ENCODE peak calls at places on chromosomes 16 and 17, in eight cellular contexts. J is endothelial cell of umbilical vein; G is A549; H is CD8-positive, alpha-beta memory T cell; A is keratinocyte; O is thoracic aorta; U is cardiac muscle cell; D is ascending aorta. Z is an unnamed sample.

GRCh38 chr17:58289869-58290268 is 9.1 kb upstream of the MPO start:
- DNase-seq in J (no peak), G (no peak), H (no peak), A (no peak), O (no peak), U (no peak), D (no peak), Z (no peak)

GRCh38 chr17:74442670-74443515 is 11.0 kb downstream of the GPRC5C start:
- DNase-seq in J (no peak), G (peak; percentile 66), H (no peak), A (no peak), O (peak; percentile 67), U (peak; percentile 68), D (peak; percentile 69), Z (no peak)

GRCh38 chr16:19162085-19162484 is 6.0 kb upstream of the SYT17 start:
- DNase-seq in J (no peak), G (peak; percentile 16), H (no peak), A (no peak), O (no peak), U (no peak), D (no peak), Z (no peak)

GRCh38 chr17:20920813-20921199 is 122.0 kb downstream of the USP22 start:
- DNase-seq in J (peak; percentile 14), G (peak; percentile 26), H (no peak), A (no peak), O (no peak), U (no peak), D (no peak), Z (peak; percentile 54)

GRCh38 chr16:27314161-27314723 is 468 bp downstream of the IL4R start:
- DNase-seq in J (peak; percentile 91), G (peak; percentile 68), H (peak; percentile 42), A (peak; percentile 71), O (peak; percentile 76), U (peak; percentile 31), D (peak; percentile 48), Z (peak; percentile 28)

GRCh38 chr17:51056813-51057510 is 63.7 kb downstream of the SPAG9 start:
- DNase-seq in J (peak; percentile 84), G (peak; percentile 71), H (peak; percentile 40), A (peak; percentile 42), O (no peak), U (peak; percentile 56), D (no peak), Z (peak; percentile 81)

GRCh38 chr17:49995055-49995738 is at the start of gene DLX3:
- DNase-seq in J (peak; percentile 45), G (peak; percentile 72), H (no peak), A (peak; percentile 65), O (peak; percentile 42), U (peak; percentile 90), D (peak; percentile 30), Z (peak; percentile 86)

GRCh38 chr17:8066841-8067775 is 20.4 kb downstream of the ALOX12B start:
- DNase-seq in J (no peak), G (no peak), H (no peak), A (no peak), O (no peak), U (no peak), D (no peak), Z (no peak)

GRCh38 chr16:70774261-70774660 is 26.7 kb downstream of the VAC14 start:
- DNase-seq in J (no peak), G (no peak), H (no peak), A (no peak), O (no peak), U (no peak), D (no peak), Z (no peak)

GRCh38 chr17:65558683-65559311 is 2.7 kb downstream of the AXIN2 start:
- DNase-seq in J (no peak), G (no peak), H (no peak), A (no peak), O (no peak), U (peak; percentile 36), D (no peak), Z (peak; percentile 14)

GRCh38 chr16:84782841-84783240 is 36.9 kb upstream of the CRISPLD2 start:
- DNase-seq in J (no peak), G (no peak), H (no peak), A (no peak), O (no peak), U (no peak), D (no peak), Z (no peak)

GRCh38 chr17:72590382-72590781 is 469.6 kb downstream of the SOX9 start:
- DNase-seq in J (no peak), G (no peak), H (no peak), A (no peak), O (no peak), U (no peak), D (no peak), Z (no peak)

GRCh38 chr17:35088647-35088910 is 25.1 kb upstream of the RFFL start:
- DNase-seq in J (no peak), G (peak; percentile 64), H (no peak), A (no peak), O (no peak), U (no peak), D (no peak), Z (peak; percentile 4)

GRCh38 chr16:9612267-9612666 is 520.8 kb downstream of the HAPSTR1 start:
- DNase-seq in J (peak; percentile 75), G (no peak), H (no peak), A (no peak), O (no peak), U (no peak), D (no peak), Z (peak; percentile 9)

GRCh38 chr17:28086519-28086918 is 44.0 kb downstream of the NLK start:
- DNase-seq in J (no peak), G (no peak), H (no peak), A (no peak), O (no peak), U (no peak), D (no peak), Z (peak; percentile 14)

GRCh38 chr17:50491510-50491909 is 12.8 kb downstream of the RSAD1 start:
- DNase-seq in J (peak; percentile 32), G (no peak), H (no peak), A (no peak), O (no peak), U (no peak), D (no peak), Z (no peak)

GRCh38 chr17:7982171-7982570 is 20.2 kb upstream of the GUCY2D start:
- DNase-seq in J (no peak), G (no peak), H (no peak), A (no peak), O (no peak), U (no peak), D (no peak), Z (no peak)

GRCh38 chr17:1414001-1414574 is 14.1 kb upstream of the YWHAE start:
- DNase-seq in J (no peak), G (no peak), H (no peak), A (no peak), O (no peak), U (no peak), D (no peak), Z (no peak)

GRCh38 chr16:6642271-6642670 is 690.4 kb upstream of the RBFOX1 start:
- DNase-seq in J (no peak), G (no peak), H (no peak), A (no peak), O (no peak), U (no peak), D (no peak), Z (no peak)

GRCh38 chr16:82629441-82630027 is 2.8 kb downstream of the CDH13 start:
- DNase-seq in J (peak; percentile 93), G (no peak), H (no peak), A (peak; percentile 91), O (no peak), U (no peak), D (no peak), Z (no peak)

GRCh38 chr17:34606721-34607120 is 27.3 kb downstream of the TMEM132E start:
- DNase-seq in J (no peak), G (no peak), H (no peak), A (no peak), O (no peak), U (no peak), D (no peak), Z (no peak)

GRCh38 chr17:16488572-16488997 is 3.4 kb downstream of the LRRC75A start:
- DNase-seq in J (peak; percentile 34), G (no peak), H (no peak), A (no peak), O (no peak), U (peak; percentile 59), D (no peak), Z (no peak)

GRCh38 chr17:42413464-42414040 is 9.5 kb downstream of the CAVIN1 start:
- DNase-seq in J (no peak), G (no peak), H (no peak), A (no peak), O (no peak), U (no peak), D (no peak), Z (no peak)
- H3K4me1 ChIP-seq in J (peaks cover 67% of the 10 kb centered on the region), G (peaks cover 64% of the 10 kb centered on the region), H (peaks cover 16% of the 10 kb centered on the region), A (peaks cover 62% of the 10 kb centered on the region), O (peaks cover 100% of the 10 kb centered on the region), U (no peaks in the 10 kb centered on the region), D (peaks cover 40% of the 10 kb centered on the region), Z (no peaks in the 10 kb centered on the region)

GRCh38 chr16:67040906-67041305 is 12.0 kb downstream of the CBFB start:
- DNase-seq in J (no peak), G (no peak), H (no peak), A (no peak), O (no peak), U (no peak), D (no peak), Z (no peak)
- H3K9me3 ChIP-seq in J (no peaks in the 10 kb centered on the region), G (no peaks in the 10 kb centered on the region), H (no peaks in the 10 kb centered on the region), A (no peaks in the 10 kb centered on the region), O (no peaks in the 10 kb centered on the region), U (no peaks in the 10 kb centered on the region), D (no peaks in the 10 kb centered on the region), Z (no peaks in the 10 kb centered on the region)

DNA sequence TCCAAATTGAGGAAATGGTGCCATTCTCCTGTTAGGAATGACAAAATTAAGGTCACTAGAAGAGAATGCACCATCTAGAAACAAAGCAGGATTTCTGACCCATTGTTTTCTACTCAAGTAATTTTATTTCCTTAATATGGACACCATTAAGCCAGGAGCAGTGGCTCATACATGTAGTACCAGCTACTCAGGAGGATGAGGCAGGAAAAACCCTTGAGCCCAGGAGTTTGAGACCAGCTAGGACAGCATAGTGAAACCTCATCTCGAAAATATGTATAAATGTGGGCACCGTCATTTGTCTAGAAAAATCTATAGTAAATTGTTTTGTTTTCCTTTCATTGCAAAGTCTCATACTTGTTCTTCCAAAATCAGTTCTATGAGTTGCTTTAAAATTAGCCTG is 9.1 kb upstream of the AP1G1 start:
- DNase-seq in J (no peak), G (no peak), H (no peak), A (no peak), O (no peak), U (no peak), D (no peak), Z (no peak)
- H3K4me3 ChIP-seq in J (no peak overlapping the region), G (no peak overlapping the region), H (no peak overlapping the region), A (peak overlapping the region; percentile 32), O (peak overlapping the region; percentile 72), U (no peak overlapping the region), D (peak overlapping the region; percentile 8), Z (no peak overlapping the region)

GRCh38 chr17:41992576-41992975 is 24.7 kb downstream of the DNAJC7 start:
- DNase-seq in J (no peak), G (no peak), H (no peak), A (no peak), O (no peak), U (no peak), D (no peak), Z (no peak)
- H3K4me1 ChIP-seq in J (no peaks in the 10 kb centered on the region), G (peaks cover 33% of the 10 kb centered on the region), H (no peaks in the 10 kb centered on the region), A (no peaks in the 10 kb centered on the region), O (no peaks in the 10 kb centered on the region), U (no peaks in the 10 kb centered on the region), D (no peaks in the 10 kb centered on the region), Z (no peaks in the 10 kb centered on the region)

GRCh38 chr16:77995843-77996455 is 26.4 kb upstream of the CLEC3A start:
- DNase-seq in J (no peak), G (no peak), H (no peak), A (no peak), O (no peak), U (no peak), D (no peak), Z (no peak)
- H3K9me3 ChIP-seq in J (no peaks in the 10 kb centered on the region), G (peaks cover 7% of the 10 kb centered on the region), H (peaks cover 3% of the 10 kb centered on the region), A (peaks cover 4% of the 10 kb centered on the region), O (peaks cover 9% of the 10 kb centered on the region), U (no peaks in the 10 kb centered on the region), D (peaks cover 30% of the 10 kb centered on the region), Z (peaks cover 8% of the 10 kb centered on the region)

Z was measured in A673.